ENCODE peak calls at places on chromosomes 7 and 10, in ten cellular contexts. S is kidney, I is upper lobe of left lung, B is DND-41, H is foreskin fibroblast, Y is type B pancreatic cell, T is psoas muscle, Z is lung, N is tibial nerve, A is OCI-LY7. E is an unnamed sample.

GRCh38 chr7:95684037-95684436 is 87.7 kb upstream of the PDK4 start:
- DNase-seq in S (no peak), I (no peak), B (no peak), H (peak), Y (no peak), T (no peak), Z (no peak), N (peak), A (no peak), E (peak)

GRCh38 chr10:71520042-71520441 is 123.3 kb downstream of the CDH23 start:
- DNase-seq in S (no peak), I (no peak), B (no peak), H (no peak), Y (no peak), T (no peak), Z (no peak), N (no peak), A (no peak), E (peak)

GRCh38 chr7:128939075-128939860 is 1.5 kb downstream of the IRF5 start:
- DNase-seq in S (no peak), I (peak), B (no peak), H (no peak), Y (no peak), T (no peak), Z (no peak), N (no peak), A (no peak), E (peak)

GRCh38 chr7:111676167-111676566 is 113.9 kb upstream of the IMMP2L start:
- DNase-seq in S (no peak), I (no peak), B (no peak), H (no peak), Y (no peak), T (no peak), Z (no peak), N (no peak), A (no peak), E (no peak)

GRCh38 chr7:99407849-99408346 is 499 bp downstream of the PDAP1 start:
- DNase-seq in S (peak), I (peak), B (peak), H (peak), Y (no peak), T (peak), Z (peak), N (peak), A (peak), E (peak)

GRCh38 chr7:157494506-157495176 is 157.8 kb downstream of the DNAJB6 start:
- DNase-seq in S (no peak), I (no peak), B (no peak), H (no peak), Y (no peak), T (no peak), Z (no peak), N (no peak), A (no peak), E (peak)

GRCh38 chr7:151715661-151716338 is 161.1 kb downstream of the PRKAG2 start:
- DNase-seq in S (no peak), I (peak), B (no peak), H (no peak), Y (no peak), T (no peak), Z (peak), N (no peak), A (no peak), E (peak)

GRCh38 chr10:44939691-44940401 is 19.8 kb upstream of the RASSF4 start:
- DNase-seq in S (no peak), I (no peak), B (no peak), H (no peak), Y (peak), T (no peak), Z (no peak), N (no peak), A (no peak), E (no peak)

GRCh38 chr10:74310652-74311257 is 159.7 kb downstream of the ADK start:
- DNase-seq in S (no peak), I (no peak), B (no peak), H (no peak), Y (no peak), T (no peak), Z (no peak), N (no peak), A (no peak), E (no peak)

GRCh38 chr10:7944537-7944936 is 110.0 kb upstream of the GATA3 start:
- DNase-seq in S (no peak), I (no peak), B (no peak), H (no peak), Y (no peak), T (no peak), Z (no peak), N (no peak), A (no peak), E (no peak)

GRCh38 chr10:101969496-101969895 is 86.5 kb downstream of the ARMH3 start:
- DNase-seq in S (no peak), I (no peak), B (no peak), H (no peak), Y (no peak), T (no peak), Z (no peak), N (no peak), A (peak), E (no peak)

GRCh38 chr7:140003913-140004382 is 58.8 kb downstream of the PARP12 start:
- DNase-seq in S (no peak), I (no peak), B (peak), H (peak), Y (no peak), T (no peak), Z (no peak), N (peak), A (peak), E (peak)

GRCh38 chr7:155266440-155266839 is 31.2 kb upstream of the INSIG1 start:
- DNase-seq in S (no peak), I (no peak), B (no peak), H (no peak), Y (no peak), T (no peak), Z (no peak), N (no peak), A (no peak), E (no peak)

GRCh38 chr7:3575753-3576531 is 274.9 kb downstream of the SDK1 start:
- DNase-seq in S (no peak), I (no peak), B (no peak), H (no peak), Y (no peak), T (no peak), Z (no peak), N (no peak), A (no peak), E (no peak)

GRCh38 chr10:100775346-100775745 is 30.0 kb downstream of the PAX2 start:
- DNase-seq in S (peak), I (no peak), B (no peak), H (peak), Y (no peak), T (peak), Z (no peak), N (no peak), A (no peak), E (peak)

GRCh38 chr10:1434912-1435692 is 302.2 kb downstream of the ADARB2 start:
- DNase-seq in S (no peak), I (no peak), B (no peak), H (no peak), Y (no peak), T (no peak), Z (no peak), N (no peak), A (no peak), E (no peak)

DNA sequence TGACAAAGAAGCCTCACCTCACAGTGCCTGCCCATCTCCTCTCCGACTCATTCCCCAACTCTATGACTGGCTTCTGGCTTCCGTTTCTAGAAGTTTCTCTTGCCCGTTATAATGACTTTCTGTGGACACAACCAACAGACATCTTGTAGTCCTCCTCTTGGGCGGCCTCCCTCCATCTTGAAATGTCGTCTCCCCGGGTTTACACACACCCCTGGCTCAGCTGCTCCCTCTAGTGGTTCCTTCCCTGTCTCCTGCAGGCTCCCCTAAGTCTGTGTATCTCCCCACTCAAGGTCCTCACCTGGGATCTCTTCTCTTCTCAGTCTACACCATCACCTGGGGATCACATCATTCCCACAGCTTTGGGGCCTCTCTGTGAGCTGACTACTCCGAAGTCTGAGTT is 123.4 kb upstream of the NEBL start:
- DNase-seq in S (no peak), I (no peak), B (peak), H (peak), Y (no peak), T (no peak), Z (no peak), N (no peak), A (peak), E (no peak)
- TF ChIP-seq CTCF in S (peak), I (no peak), B (peak), H (peak), Y (peak), T (no peak), Z (no peak), N (no peak), A (peak), E (peak)

GRCh38 chr7:2504128-2504817 is 15.3 kb upstream of the LFNG start:
- DNase-seq in S (peak), I (no peak), B (no peak), H (no peak), Y (no peak), T (no peak), Z (no peak), N (no peak), A (no peak), E (no peak)
- TF ChIP-seq CTCF in S (no peak), I (no peak), B (no peak), H (no peak), Y (no peak), T (no peak), Z (no peak), N (no peak), A (no peak), E (no peak)

GRCh38 chr10:3067859-3068179 is 471 bp downstream of the PFKP start:
- DNase-seq in S (peak), I (no peak), B (no peak), H (no peak), Y (no peak), T (no peak), Z (no peak), N (no peak), A (peak), E (peak)

GRCh38 chr10:3068968-3069737 is 1.8 kb downstream of the PFKP start:
- DNase-seq in S (no peak), I (no peak), B (peak), H (peak), Y (no peak), T (no peak), Z (no peak), N (no peak), A (peak), E (peak)

GRCh38 chr10:3069876-3070275 is 2.5 kb downstream of the PFKP start:
- DNase-seq in S (no peak), I (no peak), B (peak), H (no peak), Y (no peak), T (no peak), Z (no peak), N (no peak), A (no peak), E (no peak)

GRCh38 chr10:3067045-3067858 is at the start of gene PFKP:
- DNase-seq in S (peak), I (no peak), B (peak), H (peak), Y (no peak), T (peak), Z (no peak), N (no peak), A (peak), E (peak)

GRCh38 chr10:3068201-3068967 is 1.0 kb downstream of the PFKP start:
- DNase-seq in S (peak), I (peak), B (peak), H (peak), Y (no peak), T (peak), Z (peak), N (peak), A (peak), E (peak)
- TF ChIP-seq CTCF in S (no peak), I (peak), B (peak), H (no peak), Y (peak), T (peak), Z (no peak), N (no peak), A (no peak), E (peak)

DNA sequence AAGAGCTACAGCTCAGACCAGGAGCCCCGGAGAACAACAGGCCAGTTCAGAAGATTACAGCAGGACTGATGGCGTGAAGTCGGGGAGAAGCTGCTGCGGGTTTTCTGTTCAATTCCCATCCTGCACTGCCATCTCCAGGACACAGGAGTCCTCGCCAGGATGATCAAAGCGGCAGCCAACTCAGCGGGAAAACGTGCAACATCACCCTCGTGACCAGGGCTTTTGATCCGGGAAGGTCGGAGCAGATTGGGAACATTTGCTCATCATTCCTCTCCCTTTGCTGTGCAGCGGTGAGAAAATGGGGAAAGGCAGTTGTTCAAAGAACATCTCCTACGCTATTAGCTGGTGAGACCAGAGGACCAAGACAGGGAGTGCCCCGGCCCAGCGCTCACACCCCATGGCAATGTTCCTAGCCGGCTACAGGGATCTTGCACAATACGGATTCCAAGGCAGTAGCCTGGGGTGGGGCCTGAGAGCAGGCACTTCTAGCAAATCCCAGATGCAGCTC is 50.4 kb upstream of the FOXK1 start:
- DNase-seq in S (peak), I (peak), B (no peak), H (peak), Y (peak), T (peak), Z (peak), N (peak), A (no peak), E (peak)
- TF ChIP-seq CTCF in S (peak), I (peak), B (peak), H (peak), Y (peak), T (peak), Z (peak), N (peak), A (no peak), E (peak)

GRCh38 chr10:117318909-117319308 is 56.3 kb downstream of the PDZD8 start:
- DNase-seq in S (no peak), I (no peak), B (no peak), H (peak), Y (no peak), T (no peak), Z (no peak), N (no peak), A (no peak), E (no peak)
- TF ChIP-seq CTCF in S (no peak), I (no peak), B (peak), H (peak), Y (peak), T (peak), Z (no peak), N (no peak), A (peak), E (peak)

DNA sequence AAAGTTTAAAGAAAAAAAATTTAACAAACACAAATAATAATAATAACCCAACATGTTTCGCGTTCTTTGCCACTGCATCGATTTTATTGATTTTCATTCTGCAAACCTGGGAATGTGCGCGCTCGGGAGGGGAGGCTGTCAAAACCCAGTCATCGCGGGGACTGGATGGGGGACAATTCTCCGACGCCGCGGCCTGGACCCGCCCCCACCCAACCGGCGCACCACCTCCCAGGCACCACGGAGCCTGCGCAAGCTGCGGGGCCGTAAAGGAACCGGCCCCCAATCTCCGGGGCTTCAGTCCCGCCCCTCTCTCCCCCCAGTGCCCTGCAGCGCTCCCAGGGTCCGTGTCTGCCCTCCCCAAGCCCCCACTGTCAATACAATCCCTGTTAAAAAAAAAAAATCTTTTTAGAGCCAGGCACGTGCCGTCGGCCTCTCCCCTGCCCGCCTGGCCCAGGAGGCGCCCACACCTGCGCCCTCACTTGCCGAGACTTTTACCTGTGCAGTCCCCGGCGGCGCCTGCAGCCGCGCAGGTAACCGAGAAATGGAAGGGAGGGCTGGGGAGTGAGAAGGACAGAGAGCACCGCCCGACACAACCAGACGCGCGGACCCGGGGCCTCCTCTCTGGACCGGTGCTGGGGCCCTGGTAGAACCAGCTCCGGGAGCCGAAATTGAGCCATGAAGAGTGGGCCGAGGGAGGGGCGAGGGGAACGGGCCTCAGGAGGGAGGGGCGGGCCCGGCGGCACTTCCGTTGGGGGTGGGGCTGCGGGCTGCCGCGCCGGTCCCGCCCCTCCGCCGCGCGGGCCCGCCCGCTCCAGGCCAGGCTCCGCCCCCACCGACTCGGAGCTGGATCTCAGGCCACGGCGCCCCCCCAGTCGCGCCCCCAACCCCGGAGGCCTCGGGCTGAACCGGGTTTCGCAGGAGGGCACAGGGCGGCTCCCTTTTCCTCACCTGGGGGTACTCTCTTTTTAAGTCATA is 7.6 kb upstream of the ZNF503 start:
- DNase-seq in S (peak), I (peak), B (no peak), H (peak), Y (peak), T (peak), Z (peak), N (peak), A (peak), E (peak)
- TF ChIP-seq CTCF in S (no peak), I (no peak), B (no peak), H (no peak), Y (no peak), T (no peak), Z (no peak), N (no peak), A (no peak), E (no peak)

DNA sequence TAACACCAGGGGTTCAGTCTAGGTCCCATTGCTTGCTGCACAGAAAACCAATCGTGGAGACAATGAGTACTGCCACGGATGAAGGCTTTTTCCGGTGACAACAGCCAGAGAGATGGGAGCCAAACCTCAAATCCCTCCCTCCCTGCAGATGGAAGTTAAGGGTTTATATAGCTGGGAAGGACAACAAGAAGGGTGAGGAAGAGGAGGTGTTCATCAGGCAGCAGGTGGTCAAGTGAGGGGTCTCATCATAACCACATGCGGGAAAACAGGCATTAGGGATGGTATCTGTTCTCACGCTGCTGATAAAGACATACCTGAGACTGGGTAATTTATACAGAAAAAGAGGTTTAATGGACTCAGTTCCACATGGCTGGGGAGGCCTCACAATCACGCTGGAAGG is 91.3 kb downstream of the MKX start:
- DNase-seq in S (no peak), I (no peak), B (no peak), H (no peak), Y (no peak), T (no peak), Z (no peak), N (no peak), A (no peak), E (peak)
- TF ChIP-seq CTCF in S (no peak), I (no peak), B (no peak), H (no peak), Y (no peak), T (no peak), Z (no peak), N (no peak), A (no peak), E (no peak)

DNA sequence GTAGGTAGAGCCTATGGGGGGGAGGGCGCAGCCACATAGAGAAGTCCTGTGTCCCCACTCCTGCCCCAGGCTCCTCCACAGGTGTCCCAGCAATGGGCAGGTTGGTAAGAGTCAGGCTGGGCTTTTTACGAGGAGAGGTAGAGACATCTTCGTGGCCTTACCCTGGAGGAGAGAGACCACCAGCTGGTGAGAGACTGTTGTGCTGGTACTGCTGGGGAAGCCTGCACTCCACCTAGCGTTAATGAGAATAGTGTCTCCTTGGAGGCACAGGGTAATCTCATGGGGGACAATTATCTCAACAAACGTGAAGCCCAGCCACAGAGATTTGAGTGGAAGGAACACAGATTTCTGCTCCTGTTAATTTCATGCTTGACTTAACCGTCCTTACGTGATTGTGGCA is 29.5 kb upstream of the RASGEF1A start:
- DNase-seq in S (no peak), I (no peak), B (no peak), H (no peak), Y (no peak), T (no peak), Z (no peak), N (no peak), A (no peak), E (no peak)
- TF ChIP-seq CTCF in S (no peak), I (no peak), B (no peak), H (no peak), Y (no peak), T (no peak), Z (no peak), N (no peak), A (no peak), E (no peak)